ENCODE peak calls at places on chromosomes 11 and 22, in seven cellular contexts. One of them, this sample, is unnamed.

GRCh38 chr11:61846351-61846750 is 18.3 kb downstream of the FADS2 start:
- DNase-seq in activated T-cell treated with anti-CD3 and anti-CD28 coated beads for 48 hours: no peak
- DNase-seq in AG10803: no peak
- DNase-seq in fibroblast of gingiva: no peak
- DNase-seq in lower lobe of right lung: no peak
- DNase-seq in activated CD4-positive, alpha-beta T cell treated with anti-CD3 and anti-CD28 coated beads for 36 hours: no peak
- DNase-seq in COLO829: no peak
- DNase-seq in this sample: no peak

GRCh38 chr11:110859998-110860397 is 147.8 kb upstream of the ARHGAP20 start:
- DNase-seq in COLO829: no peak
- DNase-seq in activated CD4-positive, alpha-beta T cell treated with anti-CD3 and anti-CD28 coated beads for 36 hours: no peak
- DNase-seq in fibroblast of gingiva: no peak
- DNase-seq in lower lobe of right lung: no peak
- DNase-seq in AG10803: no peak
- DNase-seq in activated T-cell treated with anti-CD3 and anti-CD28 coated beads for 48 hours: no peak
- DNase-seq in this sample: no peak

GRCh38 chr11:27395556-27396258 is 32.7 kb upstream of the CCDC34 start:
- DNase-seq in lower lobe of right lung: no peak
- DNase-seq in COLO829: no peak
- DNase-seq in activated T-cell treated with anti-CD3 and anti-CD28 coated beads for 48 hours: no peak
- DNase-seq in activated CD4-positive, alpha-beta T cell treated with anti-CD3 and anti-CD28 coated beads for 36 hours: no peak
- DNase-seq in fibroblast of gingiva: peak; percentile 75
- DNase-seq in AG10803: peak; percentile 21
- DNase-seq in this sample: peak; percentile 26

GRCh38 chr11:129283141-129283540 is 91.0 kb upstream of the ARHGAP32 start:
- DNase-seq in fibroblast of gingiva: no peak
- DNase-seq in activated CD4-positive, alpha-beta T cell treated with anti-CD3 and anti-CD28 coated beads for 36 hours: no peak
- DNase-seq in lower lobe of right lung: no peak
- DNase-seq in COLO829: no peak
- DNase-seq in activated T-cell treated with anti-CD3 and anti-CD28 coated beads for 48 hours: no peak
- DNase-seq in AG10803: no peak
- DNase-seq in this sample: no peak

GRCh38 chr11:117281159-117281558 is 10.0 kb upstream of the BACE1-AS start:
- DNase-seq in activated CD4-positive, alpha-beta T cell treated with anti-CD3 and anti-CD28 coated beads for 36 hours: no peak
- DNase-seq in AG10803: peak; percentile 97
- DNase-seq in fibroblast of gingiva: peak; percentile 88
- DNase-seq in COLO829: peak; percentile 73
- DNase-seq in lower lobe of right lung: no peak
- DNase-seq in activated T-cell treated with anti-CD3 and anti-CD28 coated beads for 48 hours: no peak
- DNase-seq in this sample: peak; percentile 93

GRCh38 chr22:41245917-41246499 is 5.3 kb upstream of the CHADL start:
- DNase-seq in activated T-cell treated with anti-CD3 and anti-CD28 coated beads for 48 hours: no peak
- DNase-seq in activated CD4-positive, alpha-beta T cell treated with anti-CD3 and anti-CD28 coated beads for 36 hours: no peak
- DNase-seq in COLO829: no peak
- DNase-seq in AG10803: no peak
- DNase-seq in fibroblast of gingiva: no peak
- DNase-seq in lower lobe of right lung: no peak
- DNase-seq in this sample: peak; percentile 15

GRCh38 chr11:57601297-57601696 is 3.8 kb downstream of the SERPING1 start:
- DNase-seq in activated T-cell treated with anti-CD3 and anti-CD28 coated beads for 48 hours: no peak
- DNase-seq in AG10803: peak; percentile 5
- DNase-seq in lower lobe of right lung: no peak
- DNase-seq in COLO829: no peak
- DNase-seq in activated CD4-positive, alpha-beta T cell treated with anti-CD3 and anti-CD28 coated beads for 36 hours: no peak
- DNase-seq in fibroblast of gingiva: no peak
- DNase-seq in this sample: no peak

GRCh38 chr11:117300301-117300700 is 9.2 kb downstream of the BACE1-AS start:
- DNase-seq in lower lobe of right lung: no peak
- DNase-seq in activated T-cell treated with anti-CD3 and anti-CD28 coated beads for 48 hours: no peak
- DNase-seq in AG10803: peak; percentile 24
- DNase-seq in COLO829: no peak
- DNase-seq in activated CD4-positive, alpha-beta T cell treated with anti-CD3 and anti-CD28 coated beads for 36 hours: no peak
- DNase-seq in fibroblast of gingiva: peak; percentile 6
- DNase-seq in this sample: no peak

GRCh38 chr11:104183572-104183971 is 19.6 kb upstream of the PDGFD start:
- DNase-seq in COLO829: no peak
- DNase-seq in fibroblast of gingiva: no peak
- DNase-seq in activated CD4-positive, alpha-beta T cell treated with anti-CD3 and anti-CD28 coated beads for 36 hours: no peak
- DNase-seq in lower lobe of right lung: no peak
- DNase-seq in activated T-cell treated with anti-CD3 and anti-CD28 coated beads for 48 hours: no peak
- DNase-seq in AG10803: no peak
- DNase-seq in this sample: no peak

GRCh38 chr11:125202977-125203376 is 38.4 kb downstream of the PKNOX2 start:
- DNase-seq in lower lobe of right lung: no peak
- DNase-seq in activated CD4-positive, alpha-beta T cell treated with anti-CD3 and anti-CD28 coated beads for 36 hours: no peak
- DNase-seq in fibroblast of gingiva: no peak
- DNase-seq in AG10803: no peak
- DNase-seq in COLO829: no peak
- DNase-seq in activated T-cell treated with anti-CD3 and anti-CD28 coated beads for 48 hours: no peak
- DNase-seq in this sample: no peak

GRCh38 chr22:32905400-32905799 is 103.9 kb downstream of the TIMP3 start:
- DNase-seq in AG10803: no peak
- DNase-seq in lower lobe of right lung: no peak
- DNase-seq in fibroblast of gingiva: no peak
- DNase-seq in activated T-cell treated with anti-CD3 and anti-CD28 coated beads for 48 hours: no peak
- DNase-seq in activated CD4-positive, alpha-beta T cell treated with anti-CD3 and anti-CD28 coated beads for 36 hours: no peak
- DNase-seq in COLO829: no peak
- DNase-seq in this sample: no peak

GRCh38 chr22:29031236-29031982 is 30.2 kb downstream of the C22orf31 start:
- DNase-seq in lower lobe of right lung: peak; percentile 63
- DNase-seq in AG10803: peak; percentile 87
- DNase-seq in activated CD4-positive, alpha-beta T cell treated with anti-CD3 and anti-CD28 coated beads for 36 hours: no peak
- DNase-seq in fibroblast of gingiva: peak; percentile 88
- DNase-seq in COLO829: peak; percentile 96
- DNase-seq in activated T-cell treated with anti-CD3 and anti-CD28 coated beads for 48 hours: no peak
- DNase-seq in this sample: peak; percentile 99

GRCh38 chr11:130781906-130782305 is 134.4 kb downstream of the SNX19 start:
- DNase-seq in lower lobe of right lung: no peak
- DNase-seq in fibroblast of gingiva: peak; percentile 35
- DNase-seq in AG10803: peak; percentile 73
- DNase-seq in activated CD4-positive, alpha-beta T cell treated with anti-CD3 and anti-CD28 coated beads for 36 hours: no peak
- DNase-seq in COLO829: no peak
- DNase-seq in activated T-cell treated with anti-CD3 and anti-CD28 coated beads for 48 hours: no peak
- DNase-seq in this sample: peak; percentile 34

GRCh38 chr11:63489879-63490278 is 1.1 kb downstream of the PLAAT5 start:
- DNase-seq in fibroblast of gingiva: no peak
- DNase-seq in activated T-cell treated with anti-CD3 and anti-CD28 coated beads for 48 hours: no peak
- DNase-seq in COLO829: no peak
- DNase-seq in activated CD4-positive, alpha-beta T cell treated with anti-CD3 and anti-CD28 coated beads for 36 hours: no peak
- DNase-seq in AG10803: peak; percentile 22
- DNase-seq in lower lobe of right lung: no peak
- DNase-seq in this sample: peak; percentile 42

GRCh38 chr11:9838229-9838628 is 174.4 kb downstream of the SWAP70 start:
- DNase-seq in activated CD4-positive, alpha-beta T cell treated with anti-CD3 and anti-CD28 coated beads for 36 hours: no peak
- DNase-seq in activated T-cell treated with anti-CD3 and anti-CD28 coated beads for 48 hours: no peak
- DNase-seq in COLO829: no peak
- DNase-seq in lower lobe of right lung: no peak
- DNase-seq in AG10803: peak; percentile 68
- DNase-seq in fibroblast of gingiva: peak; percentile 55
- DNase-seq in this sample: peak; percentile 39

GRCh38 chr11:113255096-113255495 is 59.3 kb upstream of the TTC12 start:
- DNase-seq in fibroblast of gingiva: no peak
- DNase-seq in lower lobe of right lung: no peak
- DNase-seq in COLO829: peak; percentile 51
- DNase-seq in AG10803: no peak
- DNase-seq in activated CD4-positive, alpha-beta T cell treated with anti-CD3 and anti-CD28 coated beads for 36 hours: no peak
- DNase-seq in activated T-cell treated with anti-CD3 and anti-CD28 coated beads for 48 hours: no peak
- DNase-seq in this sample: no peak

GRCh38 chr11:44760917-44761545 is 34.3 kb downstream of the TSPAN18 start:
- DNase-seq in activated T-cell treated with anti-CD3 and anti-CD28 coated beads for 48 hours: no peak
- DNase-seq in COLO829: peak; percentile 28
- DNase-seq in activated CD4-positive, alpha-beta T cell treated with anti-CD3 and anti-CD28 coated beads for 36 hours: no peak
- DNase-seq in AG10803: peak; percentile 79
- DNase-seq in lower lobe of right lung: no peak
- DNase-seq in fibroblast of gingiva: peak; percentile 23
- DNase-seq in this sample: peak; percentile 92

GRCh38 chr11:116513894-116514293 is 258.9 kb downstream of the BUD13 start:
- DNase-seq in activated T-cell treated with anti-CD3 and anti-CD28 coated beads for 48 hours: peak; percentile 16
- DNase-seq in lower lobe of right lung: no peak
- DNase-seq in AG10803: peak; percentile 43
- DNase-seq in fibroblast of gingiva: no peak
- DNase-seq in COLO829: no peak
- DNase-seq in activated CD4-positive, alpha-beta T cell treated with anti-CD3 and anti-CD28 coated beads for 36 hours: peak; percentile 61
- DNase-seq in this sample: peak; percentile 89

GRCh38 chr11:34565417-34566208 is 52.0 kb upstream of the ELF5 start:
- DNase-seq in activated T-cell treated with anti-CD3 and anti-CD28 coated beads for 48 hours: no peak
- DNase-seq in lower lobe of right lung: no peak
- DNase-seq in AG10803: no peak
- DNase-seq in fibroblast of gingiva: no peak
- DNase-seq in COLO829: peak; percentile 29
- DNase-seq in activated CD4-positive, alpha-beta T cell treated with anti-CD3 and anti-CD28 coated beads for 36 hours: peak; percentile 43
- DNase-seq in this sample: peak; percentile 15

GRCh38 chr22:49230194-49230577 is 597.5 kb downstream of the BRD1 start:
- DNase-seq in fibroblast of gingiva: no peak
- DNase-seq in activated CD4-positive, alpha-beta T cell treated with anti-CD3 and anti-CD28 coated beads for 36 hours: peak; percentile 8
- DNase-seq in lower lobe of right lung: no peak
- DNase-seq in COLO829: no peak
- DNase-seq in AG10803: no peak
- DNase-seq in activated T-cell treated with anti-CD3 and anti-CD28 coated beads for 48 hours: no peak
- DNase-seq in this sample: no peak

GRCh38 chr11:33383075-33383919 is 126.1 kb downstream of the HIPK3 start:
- DNase-seq in AG10803: no peak
- DNase-seq in COLO829: peak; percentile 70
- DNase-seq in lower lobe of right lung: no peak
- DNase-seq in activated CD4-positive, alpha-beta T cell treated with anti-CD3 and anti-CD28 coated beads for 36 hours: no peak
- DNase-seq in fibroblast of gingiva: no peak
- DNase-seq in activated T-cell treated with anti-CD3 and anti-CD28 coated beads for 48 hours: no peak
- DNase-seq in this sample: no peak

GRCh38 chr11:34564406-34564805 is 50.8 kb upstream of the ELF5 start:
- DNase-seq in fibroblast of gingiva: no peak
- DNase-seq in AG10803: no peak
- DNase-seq in activated T-cell treated with anti-CD3 and anti-CD28 coated beads for 48 hours: no peak
- DNase-seq in COLO829: no peak
- DNase-seq in activated CD4-positive, alpha-beta T cell treated with anti-CD3 and anti-CD28 coated beads for 36 hours: no peak
- DNase-seq in lower lobe of right lung: no peak
- DNase-seq in this sample: no peak

GRCh38 chr11:79406376-79406775 is 34.5 kb downstream of the TENM4 start:
- DNase-seq in AG10803: no peak
- DNase-seq in fibroblast of gingiva: no peak
- DNase-seq in activated T-cell treated with anti-CD3 and anti-CD28 coated beads for 48 hours: no peak
- DNase-seq in lower lobe of right lung: no peak
- DNase-seq in COLO829: no peak
- DNase-seq in activated CD4-positive, alpha-beta T cell treated with anti-CD3 and anti-CD28 coated beads for 36 hours: no peak
- DNase-seq in this sample: no peak

GRCh38 chr22:20571078-20571503 is 63.7 kb downstream of the MED15 start:
- DNase-seq in fibroblast of gingiva: no peak
- DNase-seq in COLO829: no peak
- DNase-seq in activated T-cell treated with anti-CD3 and anti-CD28 coated beads for 48 hours: no peak
- DNase-seq in activated CD4-positive, alpha-beta T cell treated with anti-CD3 and anti-CD28 coated beads for 36 hours: no peak
- DNase-seq in lower lobe of right lung: no peak
- DNase-seq in AG10803: no peak
- DNase-seq in this sample: no peak

GRCh38 chr22:39932918-39933649 is 27.1 kb upstream of the TMA7B start:
- DNase-seq in fibroblast of gingiva: no peak
- DNase-seq in activated T-cell treated with anti-CD3 and anti-CD28 coated beads for 48 hours: peak; percentile 61
- DNase-seq in COLO829: peak; percentile 63
- DNase-seq in AG10803: peak; percentile 5
- DNase-seq in lower lobe of right lung: no peak
- DNase-seq in activated CD4-positive, alpha-beta T cell treated with anti-CD3 and anti-CD28 coated beads for 36 hours: peak; percentile 83
- DNase-seq in this sample: peak; percentile 62

GRCh38 chr11:111530091-111530490 is 10.4 kb upstream of the LAYN start:
- DNase-seq in AG10803: peak; percentile 52
- DNase-seq in fibroblast of gingiva: no peak
- DNase-seq in lower lobe of right lung: no peak
- DNase-seq in activated CD4-positive, alpha-beta T cell treated with anti-CD3 and anti-CD28 coated beads for 36 hours: no peak
- DNase-seq in activated T-cell treated with anti-CD3 and anti-CD28 coated beads for 48 hours: no peak
- DNase-seq in COLO829: no peak
- DNase-seq in this sample: no peak

GRCh38 chr22:20494978-20495860 is at the start of gene KLHL22:
- DNase-seq in lower lobe of right lung: peak; percentile 68
- DNase-seq in fibroblast of gingiva: peak; percentile 18
- DNase-seq in COLO829: no peak
- DNase-seq in AG10803: peak; percentile 32
- DNase-seq in activated CD4-positive, alpha-beta T cell treated with anti-CD3 and anti-CD28 coated beads for 36 hours: peak; percentile 61
- DNase-seq in activated T-cell treated with anti-CD3 and anti-CD28 coated beads for 48 hours: no peak
- DNase-seq in this sample: peak; percentile 48

GRCh38 chr11:130510407-130511006 is 62.1 kb downstream of the ADAMTS15 start:
- DNase-seq in AG10803: peak; percentile 14
- DNase-seq in lower lobe of right lung: no peak
- DNase-seq in fibroblast of gingiva: peak; percentile 64
- DNase-seq in activated CD4-positive, alpha-beta T cell treated with anti-CD3 and anti-CD28 coated beads for 36 hours: no peak
- DNase-seq in COLO829: no peak
- DNase-seq in activated T-cell treated with anti-CD3 and anti-CD28 coated beads for 48 hours: no peak
- DNase-seq in this sample: no peak

GRCh38 chr22:42074153-42074750 is at the start of gene PHETA2:
- DNase-seq in activated T-cell treated with anti-CD3 and anti-CD28 coated beads for 48 hours: peak; percentile 51
- DNase-seq in lower lobe of right lung: peak; percentile 77
- DNase-seq in COLO829: no peak
- DNase-seq in AG10803: peak; percentile 60
- DNase-seq in activated CD4-positive, alpha-beta T cell treated with anti-CD3 and anti-CD28 coated beads for 36 hours: peak; percentile 75
- DNase-seq in fibroblast of gingiva: peak; percentile 54
- DNase-seq in this sample: peak; percentile 66

GRCh38 chr22:46052331-46052771 is 75.4 kb upstream of the WNT7B start:
- DNase-seq in activated T-cell treated with anti-CD3 and anti-CD28 coated beads for 48 hours: no peak
- DNase-seq in AG10803: peak; percentile 43
- DNase-seq in lower lobe of right lung: peak; percentile 44
- DNase-seq in fibroblast of gingiva: no peak
- DNase-seq in activated CD4-positive, alpha-beta T cell treated with anti-CD3 and anti-CD28 coated beads for 36 hours: peak; percentile 6
- DNase-seq in COLO829: no peak
- DNase-seq in this sample: no peak

GRCh38 chr11:58575377-58576020 is at the start of gene LPXN:
- DNase-seq in activated T-cell treated with anti-CD3 and anti-CD28 coated beads for 48 hours: no peak
- DNase-seq in AG10803: peak; percentile 83
- DNase-seq in lower lobe of right lung: no peak
- DNase-seq in COLO829: no peak
- DNase-seq in fibroblast of gingiva: peak; percentile 39
- DNase-seq in activated CD4-positive, alpha-beta T cell treated with anti-CD3 and anti-CD28 coated beads for 36 hours: peak; percentile 60
- DNase-seq in this sample: peak; percentile 19

GRCh38 chr11:1399386-1400167 is 9.8 kb downstream of the BRSK2 start:
- DNase-seq in lower lobe of right lung: no peak
- DNase-seq in AG10803: no peak
- DNase-seq in fibroblast of gingiva: no peak
- DNase-seq in activated CD4-positive, alpha-beta T cell treated with anti-CD3 and anti-CD28 coated beads for 36 hours: no peak
- DNase-seq in COLO829: no peak
- DNase-seq in activated T-cell treated with anti-CD3 and anti-CD28 coated beads for 48 hours: no peak
- DNase-seq in this sample: no peak

GRCh38 chr11:61041755-61042518 is 60.4 kb upstream of the CD5 start:
- DNase-seq in lower lobe of right lung: no peak
- DNase-seq in COLO829: no peak
- DNase-seq in fibroblast of gingiva: no peak
- DNase-seq in AG10803: no peak
- DNase-seq in activated T-cell treated with anti-CD3 and anti-CD28 coated beads for 48 hours: peak; percentile 67
- DNase-seq in activated CD4-positive, alpha-beta T cell treated with anti-CD3 and anti-CD28 coated beads for 36 hours: peak; percentile 92
- DNase-seq in this sample: peak; percentile 31

GRCh38 chr11:65454696-65455456 is 32.3 kb downstream of the NEAT1 start:
- DNase-seq in COLO829: peak; percentile 97
- DNase-seq in AG10803: peak; percentile 88
- DNase-seq in fibroblast of gingiva: peak; percentile 85
- DNase-seq in activated CD4-positive, alpha-beta T cell treated with anti-CD3 and anti-CD28 coated beads for 36 hours: peak; percentile 91
- DNase-seq in lower lobe of right lung: peak; percentile 93
- DNase-seq in activated T-cell treated with anti-CD3 and anti-CD28 coated beads for 48 hours: peak; percentile 86
- DNase-seq in this sample: peak; percentile 89

GRCh38 chr22:37228106-37229011 is 15.7 kb downstream of the RAC2 start:
- DNase-seq in activated T-cell treated with anti-CD3 and anti-CD28 coated beads for 48 hours: no peak
- DNase-seq in COLO829: no peak
- DNase-seq in lower lobe of right lung: no peak
- DNase-seq in fibroblast of gingiva: no peak
- DNase-seq in activated CD4-positive, alpha-beta T cell treated with anti-CD3 and anti-CD28 coated beads for 36 hours: peak; percentile 71
- DNase-seq in AG10803: peak; percentile 39
- DNase-seq in this sample: no peak